ENCODE peak calls at places on chromosomes 16 and 17, in nine cellular contexts. P is H54; I is NCI-H1694 treated with DMSO at 0.1 percent for 48 hours; Z is Kasumi-1; Y is NCI-H2081; G is stimulated activated CD8-positive, alpha-beta memory T cell treated with anti-CD3 and anti-CD28 coated beads, Interleukin-7, amount 100 ng/mL, for 24 hours; K is NCI-H1105; C is activated T-cell treated with anti-CD3 and anti-CD28 coated beads for 1 hour; L is hypothalamus. U is an unnamed sample.

GRCh38 chr17:77313831-77314230 is 173.1 kb downstream of the SEC14L1 start:
- DNase-seq in L (no peak), P (no peak), K (no peak), G (no peak), I (no peak), Z (no peak), Y (no peak), C (no peak), U (peak; percentile 7)

GRCh38 chr17:1484586-1485310 is 7.7 kb downstream of the MYO1C start:
- DNase-seq in P (peak; percentile 76), K (peak; percentile 37), Z (peak; percentile 12), C (peak; percentile 33), Y (peak; percentile 14), L (no peak), G (no peak), I (peak; percentile 22), U (no peak)

GRCh38 chr17:13576661-13577526 is 24.8 kb downstream of the HS3ST3A1 start:
- DNase-seq in G (no peak), C (no peak), Z (no peak), L (no peak), Y (no peak), K (no peak), I (no peak), P (no peak), U (no peak)

GRCh38 chr17:67054011-67054591 is 9.7 kb downstream of the CACNG1 start:
- DNase-seq in K (no peak), Y (no peak), L (no peak), Z (no peak), P (no peak), C (no peak), G (no peak), I (no peak), U (no peak)

GRCh38 chr16:81445143-81445922 is 725 bp downstream of the CMIP start:
- DNase-seq in Y (peak; percentile 14), Z (peak; percentile 43), G (no peak), K (no peak), C (no peak), L (no peak), I (no peak), P (peak; percentile 81), U (peak; percentile 52)

GRCh38 chr17:5841862-5842261 is 228.3 kb upstream of the WSCD1 start:
- DNase-seq in P (no peak), Z (no peak), L (no peak), K (no peak), C (no peak), I (no peak), G (no peak), Y (no peak), U (no peak)

GRCh38 chr16:23420011-23420410 is 33.0 kb downstream of the COG7 start:
- DNase-seq in I (no peak), Y (no peak), K (no peak), Z (no peak), C (no peak), G (no peak), P (no peak), L (no peak), U (no peak)

GRCh38 chr17:74561580-74561979 is 5.7 kb downstream of the CD300H start:
- DNase-seq in Z (no peak), C (no peak), K (no peak), P (no peak), G (no peak), I (no peak), Y (no peak), L (no peak), U (no peak)

GRCh38 chr16:26454102-26454501 is 612.6 kb upstream of the C16orf82 start:
- DNase-seq in C (no peak), P (no peak), G (no peak), Z (no peak), Y (no peak), K (no peak), L (no peak), I (no peak), U (no peak)

GRCh38 chr16:49524578-49525315 is 151.1 kb downstream of the C16orf78 start:
- DNase-seq in Y (no peak), K (no peak), Z (no peak), I (peak; percentile 76), L (no peak), P (no peak), G (no peak), C (no peak), U (no peak)

GRCh38 chr16:31129568-31130335 is 5.8 kb downstream of the PRSS8 start:
- DNase-seq in I (no peak), C (no peak), G (no peak), L (no peak), P (no peak), K (no peak), Z (no peak), Y (no peak), U (no peak)

GRCh38 chr17:80080081-80080480 is 21.3 kb upstream of the GAA start:
- DNase-seq in I (no peak), Y (no peak), L (no peak), C (no peak), K (no peak), G (no peak), Z (no peak), P (no peak), U (no peak)

GRCh38 chr16:25041437-25041836 is 26.3 kb upstream of the ARHGAP17 start:
- DNase-seq in K (no peak), G (no peak), P (no peak), L (no peak), Y (no peak), I (no peak), Z (no peak), C (no peak), U (no peak)

GRCh38 chr16:1002399-1003161 is 21.0 kb downstream of the SOX8 start:
- DNase-seq in C (peak; percentile 58), K (no peak), L (no peak), Y (no peak), I (no peak), G (peak; percentile 62), P (peak; percentile 98), Z (no peak), U (no peak)

GRCh38 chr16:71423865-71424264 is 18.0 kb downstream of the TLE7 start:
- DNase-seq in G (no peak), L (no peak), I (no peak), Z (no peak), P (no peak), Y (no peak), C (no peak), K (no peak), U (no peak)

GRCh38 chr16:28910046-28911031 is 14.7 kb downstream of the RABEP2 start:
- DNase-seq in C (no peak), Z (no peak), G (no peak), L (no peak), I (no peak), P (peak; percentile 58), Y (no peak), K (peak; percentile 81), U (no peak)